ENCODE peak calls at places on chromosomes 13 and 19, in six cellular contexts. One of them, this sample, is unnamed. For H3K4me1, the result is how much of the 10 kb centered on the place peaks cover.

GRCh38 chr19:48596679-48597465 is 9.7 kb upstream of the SPACA4 start:
- DNase-seq in vagina: no peak
- DNase-seq in endothelial cell of umbilical vein: no peak
- DNase-seq in HCT116: no peak
- DNase-seq in upper lobe of left lung: no peak
- DNase-seq in suprapubic skin: no peak
- DNase-seq in this sample: no peak

GRCh38 chr13:44843403-44843802 is 145.9 kb downstream of the NUFIP1 start:
- DNase-seq in suprapubic skin: no peak
- DNase-seq in upper lobe of left lung: no peak
- DNase-seq in vagina: no peak
- DNase-seq in endothelial cell of umbilical vein: no peak
- DNase-seq in HCT116: no peak
- DNase-seq in this sample: no peak

GRCh38 chr19:2426661-2427322 is 594 bp downstream of the TIMM13 start:
- DNase-seq in HCT116: peak
- DNase-seq in suprapubic skin: peak
- DNase-seq in vagina: no peak
- DNase-seq in endothelial cell of umbilical vein: no peak
- DNase-seq in upper lobe of left lung: peak
- DNase-seq in this sample: no peak

GRCh38 chr13:29924482-29924884 is 74.1 kb upstream of the UBL3 start:
- DNase-seq in HCT116: no peak
- DNase-seq in suprapubic skin: no peak
- DNase-seq in vagina: peak
- DNase-seq in upper lobe of left lung: no peak
- DNase-seq in endothelial cell of umbilical vein: no peak
- DNase-seq in this sample: no peak

GRCh38 chr19:343941-344624 is 513 bp downstream of the MIER2 start:
- DNase-seq in HCT116: no peak
- DNase-seq in upper lobe of left lung: no peak
- DNase-seq in vagina: no peak
- DNase-seq in endothelial cell of umbilical vein: peak
- DNase-seq in suprapubic skin: peak
- DNase-seq in this sample: no peak

GRCh38 chr13:31756346-31756745 is 17.0 kb downstream of the RXFP2 start:
- DNase-seq in suprapubic skin: no peak
- DNase-seq in vagina: no peak
- DNase-seq in endothelial cell of umbilical vein: no peak
- DNase-seq in HCT116: no peak
- DNase-seq in upper lobe of left lung: no peak
- DNase-seq in this sample: no peak

GRCh38 chr19:33090179-33090578 is 9.2 kb downstream of the GPATCH1 start:
- DNase-seq in vagina: no peak
- DNase-seq in suprapubic skin: no peak
- DNase-seq in HCT116: no peak
- DNase-seq in endothelial cell of umbilical vein: no peak
- DNase-seq in upper lobe of left lung: no peak
- DNase-seq in this sample: no peak

GRCh38 chr19:54138777-54139256 is 1.3 kb downstream of the CNOT3 start:
- DNase-seq in suprapubic skin: no peak
- DNase-seq in endothelial cell of umbilical vein: no peak
- DNase-seq in vagina: no peak
- DNase-seq in HCT116: no peak
- DNase-seq in upper lobe of left lung: no peak
- DNase-seq in this sample: no peak

GRCh38 chr13:97191143-97191542 is 31.0 kb upstream of the MBNL2 start:
- DNase-seq in HCT116: no peak
- DNase-seq in endothelial cell of umbilical vein: no peak
- DNase-seq in suprapubic skin: no peak
- DNase-seq in vagina: no peak
- DNase-seq in upper lobe of left lung: no peak
- DNase-seq in this sample: no peak

GRCh38 chr19:9362905-9363304 is at the start of gene ZNF177:
- DNase-seq in vagina: no peak
- DNase-seq in HCT116: no peak
- DNase-seq in upper lobe of left lung: no peak
- DNase-seq in suprapubic skin: no peak
- DNase-seq in endothelial cell of umbilical vein: no peak
- DNase-seq in this sample: no peak

GRCh38 chr19:33055718-33056117 is 9.0 kb downstream of the RHPN2 start:
- DNase-seq in upper lobe of left lung: no peak
- DNase-seq in endothelial cell of umbilical vein: no peak
- DNase-seq in vagina: no peak
- DNase-seq in HCT116: no peak
- DNase-seq in suprapubic skin: no peak
- DNase-seq in this sample: no peak

GRCh38 chr13:111005364-111005763 is 90.5 kb upstream of the ANKRD10 start:
- DNase-seq in vagina: no peak
- DNase-seq in endothelial cell of umbilical vein: no peak
- DNase-seq in HCT116: peak
- DNase-seq in suprapubic skin: no peak
- DNase-seq in upper lobe of left lung: no peak
- DNase-seq in this sample: no peak

GRCh38 chr19:3146677-3147100 is 10.9 kb downstream of the GNA15 start:
- DNase-seq in upper lobe of left lung: peak
- DNase-seq in suprapubic skin: peak
- DNase-seq in vagina: no peak
- DNase-seq in HCT116: no peak
- DNase-seq in endothelial cell of umbilical vein: no peak
- DNase-seq in this sample: no peak

GRCh38 chr13:48890386-48890785 is 85.3 kb upstream of the FNDC3A start:
- DNase-seq in suprapubic skin: no peak
- DNase-seq in HCT116: no peak
- DNase-seq in endothelial cell of umbilical vein: no peak
- DNase-seq in vagina: no peak
- DNase-seq in upper lobe of left lung: no peak
- DNase-seq in this sample: no peak

GRCh38 chr19:19475845-19476828 is 39.2 kb downstream of the TSSK6 start:
- DNase-seq in upper lobe of left lung: no peak
- DNase-seq in endothelial cell of umbilical vein: no peak
- DNase-seq in HCT116: no peak
- DNase-seq in suprapubic skin: peak
- DNase-seq in vagina: no peak
- DNase-seq in this sample: no peak

GRCh38 chr13:112248406-112248760 is 127.8 kb upstream of the SPACA7 start:
- DNase-seq in upper lobe of left lung: no peak
- DNase-seq in HCT116: no peak
- DNase-seq in vagina: peak
- DNase-seq in suprapubic skin: no peak
- DNase-seq in endothelial cell of umbilical vein: no peak
- DNase-seq in this sample: no peak

DNA sequence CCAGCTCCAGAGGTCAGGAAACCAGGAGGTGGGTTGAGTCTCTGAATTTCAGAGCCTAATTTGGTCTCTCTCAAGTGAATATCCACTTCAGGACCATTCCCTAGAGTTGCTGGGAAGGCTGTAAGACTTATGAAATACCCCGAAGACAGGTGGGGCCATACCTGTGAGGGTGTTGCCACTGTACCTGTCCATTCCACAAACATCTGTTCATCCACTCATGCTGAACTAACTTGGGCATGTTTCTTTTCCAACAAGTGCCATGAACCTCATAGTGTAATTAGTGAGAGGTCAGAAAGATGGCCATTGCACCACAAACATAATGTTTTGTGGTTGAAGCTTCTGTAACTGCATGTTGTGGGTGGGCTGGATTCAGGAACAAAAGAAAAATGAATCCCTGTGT is 7.8 kb downstream of the ILF3 start:
- DNase-seq in suprapubic skin: no peak
- DNase-seq in upper lobe of left lung: peak
- DNase-seq in endothelial cell of umbilical vein: no peak
- DNase-seq in HCT116: no peak
- DNase-seq in vagina: no peak
- DNase-seq in this sample: no peak
- H3K4me1 ChIP-seq in suprapubic skin: under half
- H3K4me1 ChIP-seq in upper lobe of left lung: half or more
- H3K4me1 ChIP-seq in endothelial cell of umbilical vein: under half
- H3K4me1 ChIP-seq in HCT116: under half
- H3K4me1 ChIP-seq in vagina: half or more
- H3K4me1 ChIP-seq in this sample: under half

GRCh38 chr19:15551183-15552004 is 43.1 kb downstream of the CYP4F22 start:
- DNase-seq in endothelial cell of umbilical vein: no peak
- DNase-seq in vagina: no peak
- DNase-seq in upper lobe of left lung: peak
- DNase-seq in suprapubic skin: no peak
- DNase-seq in HCT116: no peak
- DNase-seq in this sample: no peak

GRCh38 chr19:15548648-15549047 is 40.3 kb downstream of the CYP4F22 start:
- DNase-seq in suprapubic skin: no peak
- DNase-seq in endothelial cell of umbilical vein: no peak
- DNase-seq in HCT116: no peak
- DNase-seq in vagina: no peak
- DNase-seq in upper lobe of left lung: no peak
- DNase-seq in this sample: no peak

GRCh38 chr19:15550273-15550672 is 41.9 kb downstream of the CYP4F22 start:
- DNase-seq in vagina: no peak
- DNase-seq in HCT116: no peak
- DNase-seq in endothelial cell of umbilical vein: no peak
- DNase-seq in suprapubic skin: no peak
- DNase-seq in upper lobe of left lung: no peak
- DNase-seq in this sample: no peak

GRCh38 chr19:15549581-15549980 is 41.3 kb downstream of the CYP4F22 start:
- DNase-seq in HCT116: no peak
- DNase-seq in endothelial cell of umbilical vein: no peak
- DNase-seq in vagina: no peak
- DNase-seq in upper lobe of left lung: no peak
- DNase-seq in suprapubic skin: no peak
- DNase-seq in this sample: no peak

DNA sequence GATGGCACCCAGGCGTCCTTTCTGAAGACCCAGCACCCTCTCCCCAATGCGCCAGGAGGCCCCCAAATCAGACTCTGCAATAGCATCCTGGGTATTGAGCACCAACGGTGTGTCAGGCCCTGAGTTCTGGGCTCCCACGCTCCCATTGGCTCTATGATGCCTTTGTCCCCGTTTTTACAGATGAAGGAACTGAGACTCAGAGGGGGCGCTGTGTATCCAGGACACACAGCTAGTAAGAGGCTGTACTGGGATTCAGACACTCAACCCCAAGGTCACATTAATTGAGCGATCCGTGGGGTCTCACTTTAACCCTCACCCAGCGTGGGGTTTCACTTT is 42.5 kb downstream of the CYP4F22 start:
- DNase-seq in suprapubic skin: no peak
- DNase-seq in vagina: no peak
- DNase-seq in HCT116: no peak
- DNase-seq in endothelial cell of umbilical vein: no peak
- DNase-seq in upper lobe of left lung: no peak
- DNase-seq in this sample: no peak
- TF ChIP-seq CTCF in suprapubic skin: no peak
- TF ChIP-seq CTCF in vagina: no peak
- TF ChIP-seq CTCF in HCT116: peak
- TF ChIP-seq CTCF in endothelial cell of umbilical vein: peak
- TF ChIP-seq CTCF in upper lobe of left lung: no peak
- TF ChIP-seq CTCF in this sample: no peak

DNA sequence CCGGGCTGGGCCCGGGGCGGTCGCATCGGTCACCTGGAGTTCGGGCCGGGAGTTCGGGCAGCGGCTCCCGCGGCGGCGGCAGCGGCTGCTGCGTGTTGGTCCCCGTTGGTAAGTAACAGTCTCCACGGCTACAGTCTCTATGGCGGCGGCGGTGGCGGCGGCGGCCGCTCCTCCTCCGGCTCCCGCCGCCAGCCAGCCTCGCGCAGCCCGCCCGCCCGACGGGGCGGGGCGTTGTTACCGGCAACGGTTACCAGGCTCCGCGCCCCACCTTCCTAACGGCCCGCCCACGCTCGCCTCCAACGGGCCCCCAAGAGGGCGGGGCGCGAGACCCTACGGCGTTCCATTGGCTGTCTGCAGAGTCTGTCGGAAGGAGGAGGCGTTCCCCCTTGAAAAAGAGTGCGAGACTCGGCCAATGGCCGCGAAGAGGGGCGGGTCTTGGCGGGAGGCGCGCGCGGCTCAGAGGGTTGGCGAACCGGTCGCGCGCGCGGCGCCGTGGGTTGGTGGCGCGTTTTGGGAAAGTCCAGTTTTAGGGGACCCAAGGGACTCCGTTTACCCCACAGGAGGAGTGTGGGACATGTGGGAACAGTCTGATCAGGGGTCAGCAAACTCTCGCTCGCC is at the start of gene RFX2:
- DNase-seq in suprapubic skin: peak
- DNase-seq in upper lobe of left lung: peak
- DNase-seq in vagina: peak
- DNase-seq in endothelial cell of umbilical vein: peak
- DNase-seq in HCT116: peak
- DNase-seq in this sample: peak
- TF ChIP-seq POLR2AphosphoS5 in suprapubic skin: no peak
- TF ChIP-seq POLR2AphosphoS5 in upper lobe of left lung: peak
- TF ChIP-seq POLR2AphosphoS5 in vagina: peak
- TF ChIP-seq POLR2AphosphoS5 in endothelial cell of umbilical vein: no peak
- TF ChIP-seq POLR2AphosphoS5 in HCT116: peak
- TF ChIP-seq POLR2AphosphoS5 in this sample: peak

GRCh38 chr19:46622118-46622446 is 2.8 kb downstream of the PTGIR start:
- DNase-seq in endothelial cell of umbilical vein: no peak
- DNase-seq in vagina: no peak
- DNase-seq in suprapubic skin: no peak
- DNase-seq in upper lobe of left lung: no peak
- DNase-seq in HCT116: no peak
- DNase-seq in this sample: no peak
- H3K4me1 ChIP-seq in endothelial cell of umbilical vein: under half
- H3K4me1 ChIP-seq in vagina: under half
- H3K4me1 ChIP-seq in suprapubic skin: half or more
- H3K4me1 ChIP-seq in upper lobe of left lung: under half
- H3K4me1 ChIP-seq in HCT116: under half
- H3K4me1 ChIP-seq in this sample: under half